ENCODE peak calls at places on chromosome 18, in six cellular contexts. Z is psoas muscle; B is RWPE2; P is naive thymus-derived CD8-positive, alpha-beta T cell; J is left colon; T is CD4-positive, CD25-positive, alpha-beta regulatory T cell. Q is an unnamed sample.

GRCh38 chr18:5895886-5896740 is 791 bp upstream of the TMEM200C start:
- ATAC-seq in Z (peak; percentile 33), B (peak; percentile 21), P (peak; percentile 39), J (peak; percentile 20), T (no peak), Q (peak; percentile 18)

GRCh38 chr18:12694032-12694431 is 8.5 kb downstream of the CEP76 start:
- ATAC-seq in Z (no peak), B (peak; percentile 31), P (no peak), J (peak; percentile 97), T (no peak), Q (peak; percentile 87)

GRCh38 chr18:58682429-58683069 is 11.3 kb downstream of the MALT1 start:
- ATAC-seq in Z (peak; percentile 59), B (peak; percentile 66), P (no peak), J (peak; percentile 66), T (no peak), Q (peak; percentile 78)

GRCh38 chr18:49279487-49279886 is 181.0 kb downstream of the DYM start:
- ATAC-seq in Z (no peak), B (no peak), P (no peak), J (peak; percentile 74), T (no peak), Q (no peak)

GRCh38 chr18:21508302-21508701 is 92.2 kb downstream of the ESCO1 start:
- ATAC-seq in Z (no peak), B (no peak), P (no peak), J (no peak), T (no peak), Q (no peak)

GRCh38 chr18:62399781-62400308 is 74.7 kb downstream of the TNFRSF11A start:
- ATAC-seq in Z (no peak), B (peak; percentile 61), P (no peak), J (peak; percentile 79), T (no peak), Q (no peak)

GRCh38 chr18:72935744-72936143 is 68.0 kb upstream of the NETO1 start:
- ATAC-seq in Z (no peak), B (no peak), P (no peak), J (no peak), T (no peak), Q (no peak)

GRCh38 chr18:37274309-37274987 is 291.1 kb downstream of the CELF4 start:
- ATAC-seq in Z (no peak), B (peak; percentile 12), P (no peak), J (no peak), T (no peak), Q (no peak)

GRCh38 chr18:22143347-22144340 is 25.7 kb upstream of the GATA6 start:
- ATAC-seq in Z (no peak), B (no peak), P (no peak), J (peak; percentile 77), T (no peak), Q (no peak)

GRCh38 chr18:79502785-79503184 is 107.1 kb downstream of the NFATC1 start:
- ATAC-seq in Z (no peak), B (no peak), P (no peak), J (no peak), T (no peak), Q (no peak)

GRCh38 chr18:45505497-45506206 is 109.6 kb upstream of the SLC14A2 start:
- ATAC-seq in Z (no peak), B (no peak), P (no peak), J (no peak), T (no peak), Q (no peak)

GRCh38 chr18:32772580-32773186 is at the start of gene KLHL14:
- ATAC-seq in Z (no peak), B (no peak), P (no peak), J (no peak), T (no peak), Q (no peak)

GRCh38 chr18:65620076-65620696 is 130.6 kb upstream of the CDH7 start:
- ATAC-seq in Z (no peak), B (no peak), P (no peak), J (no peak), T (no peak), Q (no peak)

GRCh38 chr18:58615150-58616132 is 13.4 kb downstream of the ALPK2 start:
- ATAC-seq in Z (peak; percentile 84), B (no peak), P (peak; percentile 91), J (peak; percentile 29), T (peak; percentile 97), Q (peak; percentile 63)

GRCh38 chr18:50193796-50194622 is 938 bp downstream of the MYO5B start:
- ATAC-seq in Z (peak; percentile 27), B (peak; percentile 6), P (no peak), J (peak; percentile 32), T (no peak), Q (peak; percentile 20)

GRCh38 chr18:48228841-48229240 is 180.3 kb downstream of the ZBTB7C start:
- ATAC-seq in Z (no peak), B (no peak), P (no peak), J (no peak), T (no peak), Q (no peak)

GRCh38 chr18:34738173-34738894 is 28.2 kb downstream of the DTNA start:
- ATAC-seq in Z (peak; percentile 84), B (peak; percentile 97), P (no peak), J (no peak), T (no peak), Q (no peak)

GRCh38 chr18:35071819-35072247 is 30.6 kb downstream of the MAPRE2 start:
- ATAC-seq in Z (peak; percentile 71), B (no peak), P (no peak), J (no peak), T (no peak), Q (no peak)

GRCh38 chr18:79659733-79660132 is 19.9 kb upstream of the CTDP1 start:
- ATAC-seq in Z (no peak), B (no peak), P (no peak), J (no peak), T (no peak), Q (no peak)

GRCh38 chr18:34707670-34708069 is 2.4 kb upstream of the DTNA start:
- ATAC-seq in Z (peak; percentile 84), B (peak; percentile 49), P (no peak), J (no peak), T (no peak), Q (peak; percentile 66)

GRCh38 chr18:12336887-12337286 is 28.8 kb downstream of the TUBB6 start:
- ATAC-seq in Z (peak; percentile 13), B (peak; percentile 79), P (no peak), J (peak; percentile 11), T (no peak), Q (peak; percentile 44)

GRCh38 chr18:63285332-63285731 is 34.2 kb downstream of the BCL2 start:
- ATAC-seq in Z (no peak), B (no peak), P (no peak), J (no peak), T (no peak), Q (peak; percentile 67)

GRCh38 chr18:73896685-73897084 is 250.9 kb downstream of the FBXO15 start:
- ATAC-seq in Z (no peak), B (no peak), P (no peak), J (no peak), T (no peak), Q (no peak)

GRCh38 chr18:74951165-74951760 is 257.7 kb downstream of the PTGR3 start:
- ATAC-seq in Z (no peak), B (peak; percentile 96), P (peak; percentile 67), J (peak; percentile 97), T (peak; percentile 66), Q (peak; percentile 95)

Q was measured in esophagus mucosa.